ENCODE peak calls at places on chromosome 20, in eight cellular contexts. One of them, this sample, is unnamed.

GRCh38 chr20:15248618-15249395 is 911.4 kb upstream of the FLRT3 start:
- DNase-seq in mesothelial cell of epicardium: no peak
- DNase-seq in HEK293T: no peak
- DNase-seq in GM19239: no peak
- DNase-seq in stimulated activated CD4-positive, alpha-beta T cell treated with anti-CD3 and anti-CD28 coated beads, Interleukin-1b, Interleukin-23, amount 100 ng/mL, for 24 hours: no peak
- DNase-seq in H7: no peak
- DNase-seq in dorsolateral prefrontal cortex: no peak
- DNase-seq in tibial nerve: no peak
- DNase-seq in this sample: no peak

GRCh38 chr20:44750081-44750805 is 4.6 kb downstream of the KCNK15 start:
- DNase-seq in mesothelial cell of epicardium: no peak
- DNase-seq in HEK293T: no peak
- DNase-seq in GM19239: no peak
- DNase-seq in stimulated activated CD4-positive, alpha-beta T cell treated with anti-CD3 and anti-CD28 coated beads, Interleukin-1b, Interleukin-23, amount 100 ng/mL, for 24 hours: no peak
- DNase-seq in H7: peak
- DNase-seq in dorsolateral prefrontal cortex: no peak
- DNase-seq in tibial nerve: no peak
- DNase-seq in this sample: no peak

GRCh38 chr20:3071610-3072529 is at the start of gene OXT:
- DNase-seq in mesothelial cell of epicardium: no peak
- DNase-seq in HEK293T: no peak
- DNase-seq in GM19239: no peak
- DNase-seq in stimulated activated CD4-positive, alpha-beta T cell treated with anti-CD3 and anti-CD28 coated beads, Interleukin-1b, Interleukin-23, amount 100 ng/mL, for 24 hours: peak
- DNase-seq in H7: peak
- DNase-seq in dorsolateral prefrontal cortex: no peak
- DNase-seq in tibial nerve: no peak
- DNase-seq in this sample: peak

GRCh38 chr20:15827628-15828027 is 745.6 kb downstream of the KIF16B start:
- DNase-seq in mesothelial cell of epicardium: no peak
- DNase-seq in HEK293T: no peak
- DNase-seq in GM19239: no peak
- DNase-seq in stimulated activated CD4-positive, alpha-beta T cell treated with anti-CD3 and anti-CD28 coated beads, Interleukin-1b, Interleukin-23, amount 100 ng/mL, for 24 hours: no peak
- DNase-seq in H7: no peak
- DNase-seq in dorsolateral prefrontal cortex: no peak
- DNase-seq in tibial nerve: no peak
- DNase-seq in this sample: no peak

GRCh38 chr20:61436268-61436667 is 184.2 kb downstream of the CDH4 start:
- DNase-seq in mesothelial cell of epicardium: no peak
- DNase-seq in HEK293T: no peak
- DNase-seq in GM19239: no peak
- DNase-seq in stimulated activated CD4-positive, alpha-beta T cell treated with anti-CD3 and anti-CD28 coated beads, Interleukin-1b, Interleukin-23, amount 100 ng/mL, for 24 hours: no peak
- DNase-seq in H7: no peak
- DNase-seq in dorsolateral prefrontal cortex: no peak
- DNase-seq in tibial nerve: no peak
- DNase-seq in this sample: no peak

GRCh38 chr20:56558968-56559367 is 25.9 kb downstream of the FAM209B start:
- DNase-seq in mesothelial cell of epicardium: no peak
- DNase-seq in HEK293T: no peak
- DNase-seq in GM19239: no peak
- DNase-seq in stimulated activated CD4-positive, alpha-beta T cell treated with anti-CD3 and anti-CD28 coated beads, Interleukin-1b, Interleukin-23, amount 100 ng/mL, for 24 hours: no peak
- DNase-seq in H7: no peak
- DNase-seq in dorsolateral prefrontal cortex: no peak
- DNase-seq in tibial nerve: no peak
- DNase-seq in this sample: no peak

GRCh38 chr20:49508435-49509199 is 26.1 kb upstream of the KCNB1 start:
- DNase-seq in mesothelial cell of epicardium: no peak
- DNase-seq in HEK293T: peak
- DNase-seq in GM19239: no peak
- DNase-seq in stimulated activated CD4-positive, alpha-beta T cell treated with anti-CD3 and anti-CD28 coated beads, Interleukin-1b, Interleukin-23, amount 100 ng/mL, for 24 hours: no peak
- DNase-seq in H7: peak
- DNase-seq in dorsolateral prefrontal cortex: no peak
- DNase-seq in tibial nerve: peak
- DNase-seq in this sample: no peak

GRCh38 chr20:10788055-10788454 is 114.3 kb upstream of the JAG1 start:
- DNase-seq in mesothelial cell of epicardium: no peak
- DNase-seq in HEK293T: no peak
- DNase-seq in GM19239: no peak
- DNase-seq in stimulated activated CD4-positive, alpha-beta T cell treated with anti-CD3 and anti-CD28 coated beads, Interleukin-1b, Interleukin-23, amount 100 ng/mL, for 24 hours: no peak
- DNase-seq in H7: no peak
- DNase-seq in dorsolateral prefrontal cortex: peak
- DNase-seq in tibial nerve: no peak
- DNase-seq in this sample: no peak

GRCh38 chr20:45752747-45753146 is 30.6 kb downstream of the SPINT4 start:
- DNase-seq in mesothelial cell of epicardium: no peak
- DNase-seq in HEK293T: no peak
- DNase-seq in GM19239: no peak
- DNase-seq in stimulated activated CD4-positive, alpha-beta T cell treated with anti-CD3 and anti-CD28 coated beads, Interleukin-1b, Interleukin-23, amount 100 ng/mL, for 24 hours: peak
- DNase-seq in H7: no peak
- DNase-seq in dorsolateral prefrontal cortex: no peak
- DNase-seq in tibial nerve: no peak
- DNase-seq in this sample: no peak

GRCh38 chr20:5001174-5002076 is at the start of gene SLC23A2:
- DNase-seq in mesothelial cell of epicardium: no peak
- DNase-seq in HEK293T: peak
- DNase-seq in GM19239: peak
- DNase-seq in stimulated activated CD4-positive, alpha-beta T cell treated with anti-CD3 and anti-CD28 coated beads, Interleukin-1b, Interleukin-23, amount 100 ng/mL, for 24 hours: peak
- DNase-seq in H7: peak
- DNase-seq in dorsolateral prefrontal cortex: no peak
- DNase-seq in tibial nerve: no peak
- DNase-seq in this sample: no peak

GRCh38 chr20:17225891-17226409 is 890 bp upstream of the PCSK2 start:
- DNase-seq in mesothelial cell of epicardium: no peak
- DNase-seq in HEK293T: peak
- DNase-seq in GM19239: no peak
- DNase-seq in stimulated activated CD4-positive, alpha-beta T cell treated with anti-CD3 and anti-CD28 coated beads, Interleukin-1b, Interleukin-23, amount 100 ng/mL, for 24 hours: no peak
- DNase-seq in H7: peak
- DNase-seq in dorsolateral prefrontal cortex: peak
- DNase-seq in tibial nerve: no peak
- DNase-seq in this sample: no peak

GRCh38 chr20:37741055-37741454 is 47.2 kb downstream of the CTNNBL1 start:
- DNase-seq in mesothelial cell of epicardium: no peak
- DNase-seq in HEK293T: no peak
- DNase-seq in GM19239: no peak
- DNase-seq in stimulated activated CD4-positive, alpha-beta T cell treated with anti-CD3 and anti-CD28 coated beads, Interleukin-1b, Interleukin-23, amount 100 ng/mL, for 24 hours: no peak
- DNase-seq in H7: no peak
- DNase-seq in dorsolateral prefrontal cortex: no peak
- DNase-seq in tibial nerve: no peak
- DNase-seq in this sample: no peak

GRCh38 chr20:19492116-19492515 is 265.9 kb upstream of the RIN2 start:
- DNase-seq in mesothelial cell of epicardium: no peak
- DNase-seq in HEK293T: no peak
- DNase-seq in GM19239: no peak
- DNase-seq in stimulated activated CD4-positive, alpha-beta T cell treated with anti-CD3 and anti-CD28 coated beads, Interleukin-1b, Interleukin-23, amount 100 ng/mL, for 24 hours: no peak
- DNase-seq in H7: no peak
- DNase-seq in dorsolateral prefrontal cortex: no peak
- DNase-seq in tibial nerve: no peak
- DNase-seq in this sample: no peak

GRCh38 chr20:14632906-14633305 is 295.5 kb upstream of the FLRT3 start:
- DNase-seq in mesothelial cell of epicardium: no peak
- DNase-seq in HEK293T: no peak
- DNase-seq in GM19239: no peak
- DNase-seq in stimulated activated CD4-positive, alpha-beta T cell treated with anti-CD3 and anti-CD28 coated beads, Interleukin-1b, Interleukin-23, amount 100 ng/mL, for 24 hours: no peak
- DNase-seq in H7: peak
- DNase-seq in dorsolateral prefrontal cortex: no peak
- DNase-seq in tibial nerve: no peak
- DNase-seq in this sample: no peak

This sample was measured in stimulated activated CD8-positive, alpha-beta memory T cell treated with anti-CD3 and anti-CD28 coated beads, Interleukin-7, amount 100 ng/mL, for 24 hours.